ENCODE peak calls at places on chromosome 15, in six cellular contexts. W is WTC11, H is GM12878, O is HepG2, G is H1, C is K562. Z is an unnamed sample.

GRCh38 chr15:44081223-44082013 is 113.7 kb downstream of the FRMD5 start:
- DNase-seq in W (no peak), H (no peak), O (no peak), G (no peak), C (no peak), Z (no peak)

GRCh38 chr15:77620960-77621647 is 11.6 kb downstream of the LINGO1 start:
- DNase-seq in W (no peak), H (no peak), O (no peak), G (no peak), C (no peak), Z (no peak)

GRCh38 chr15:57422113-57422754 is 45.9 kb downstream of the CGNL1 start:
- DNase-seq in W (no peak), H (peak; percentile 55), O (peak; percentile 7), G (no peak), C (no peak), Z (no peak)

GRCh38 chr15:31805090-31805662 is 225.1 kb upstream of the CHRNA7 start:
- DNase-seq in W (no peak), H (no peak), O (no peak), G (no peak), C (no peak), Z (no peak)

GRCh38 chr15:72599855-72600464 is 54.5 kb upstream of the GOLGA6B start:
- DNase-seq in W (no peak), H (no peak), O (peak; percentile 37), G (no peak), C (peak; percentile 55), Z (peak; percentile 47)

GRCh38 chr15:90262426-90262825 is 3.0 kb upstream of the NGRN start:
- DNase-seq in W (no peak), H (no peak), O (no peak), G (no peak), C (no peak), Z (no peak)

GRCh38 chr15:73760330-73760729 is 7.2 kb upstream of the INSYN1 start:
- DNase-seq in W (no peak), H (no peak), O (no peak), G (no peak), C (no peak), Z (no peak)

GRCh38 chr15:59218710-59219109 is 12.1 kb downstream of the LDHAL6B start:
- DNase-seq in W (no peak), H (no peak), O (no peak), G (no peak), C (no peak), Z (no peak)

GRCh38 chr15:85920926-85921325 is 126.2 kb upstream of the KLHL25 start:
- DNase-seq in W (no peak), H (no peak), O (no peak), G (no peak), C (no peak), Z (no peak)

GRCh38 chr15:57038496-57038895 is 120.1 kb downstream of the TCF12 start:
- DNase-seq in W (no peak), H (no peak), O (no peak), G (no peak), C (no peak), Z (no peak)

GRCh38 chr15:66570327-66570726 is 4.5 kb upstream of the LCTL start:
- DNase-seq in W (no peak), H (no peak), O (no peak), G (no peak), C (no peak), Z (no peak)

GRCh38 chr15:36334059-36334458 is 245.4 kb upstream of the CDIN1 start:
- DNase-seq in W (no peak), H (no peak), O (no peak), G (no peak), C (peak; percentile 55), Z (no peak)

GRCh38 chr15:57312323-57313133 is 63.8 kb upstream of the CGNL1 start:
- DNase-seq in W (no peak), H (no peak), O (peak; percentile 50), G (no peak), C (peak; percentile 63), Z (no peak)

GRCh38 chr15:84740691-84741090 is 7.7 kb upstream of the ZNF592 start:
- DNase-seq in W (no peak), H (no peak), O (no peak), G (no peak), C (no peak), Z (no peak)

GRCh38 chr15:85854345-85855097 is 59.8 kb upstream of the KLHL25 start:
- DNase-seq in W (peak; percentile 46), H (no peak), O (peak; percentile 52), G (peak; percentile 54), C (peak; percentile 73), Z (peak; percentile 52)

GRCh38 chr15:40991355-40991754 is 38.1 kb downstream of the CHAC1 start:
- DNase-seq in W (no peak), H (no peak), O (no peak), G (no peak), C (no peak), Z (no peak)

GRCh38 chr15:70240082-70240481 is 142.4 kb upstream of the TLE3 start:
- DNase-seq in W (no peak), H (peak; percentile 50), O (no peak), G (no peak), C (no peak), Z (no peak)

GRCh38 chr15:62727501-62727900 is 315.0 kb upstream of the TPM1 start:
- DNase-seq in W (no peak), H (no peak), O (no peak), G (no peak), C (no peak), Z (no peak)

GRCh38 chr15:62730825-62731224 is 311.7 kb upstream of the TPM1 start:
- DNase-seq in W (no peak), H (no peak), O (no peak), G (no peak), C (no peak), Z (no peak)

GRCh38 chr15:62734706-62735105 is 307.8 kb upstream of the TPM1 start:
- DNase-seq in W (peak; percentile 41), H (no peak), O (no peak), G (no peak), C (no peak), Z (no peak)

GRCh38 chr15:62736756-62737155 is 305.8 kb upstream of the TPM1 start:
- DNase-seq in W (no peak), H (no peak), O (no peak), G (no peak), C (no peak), Z (no peak)

GRCh38 chr15:62732078-62732477 is 310.5 kb upstream of the TPM1 start:
- DNase-seq in W (no peak), H (no peak), O (no peak), G (no peak), C (no peak), Z (no peak)
- TF ChIP-seq ATF3 in W (no peak), H (no peak), O (no peak), G (no peak), C (no peak), Z (no peak)

GRCh38 chr15:60390931-60391501 is 6.8 kb downstream of the ANXA2 start:
- DNase-seq in W (no peak), H (no peak), O (peak; percentile 88), G (no peak), C (peak; percentile 48), Z (peak; percentile 87)
- TF ChIP-seq ATF3 in W (no peak), H (no peak), O (no peak), G (no peak), C (no peak), Z (no peak)

DNA sequence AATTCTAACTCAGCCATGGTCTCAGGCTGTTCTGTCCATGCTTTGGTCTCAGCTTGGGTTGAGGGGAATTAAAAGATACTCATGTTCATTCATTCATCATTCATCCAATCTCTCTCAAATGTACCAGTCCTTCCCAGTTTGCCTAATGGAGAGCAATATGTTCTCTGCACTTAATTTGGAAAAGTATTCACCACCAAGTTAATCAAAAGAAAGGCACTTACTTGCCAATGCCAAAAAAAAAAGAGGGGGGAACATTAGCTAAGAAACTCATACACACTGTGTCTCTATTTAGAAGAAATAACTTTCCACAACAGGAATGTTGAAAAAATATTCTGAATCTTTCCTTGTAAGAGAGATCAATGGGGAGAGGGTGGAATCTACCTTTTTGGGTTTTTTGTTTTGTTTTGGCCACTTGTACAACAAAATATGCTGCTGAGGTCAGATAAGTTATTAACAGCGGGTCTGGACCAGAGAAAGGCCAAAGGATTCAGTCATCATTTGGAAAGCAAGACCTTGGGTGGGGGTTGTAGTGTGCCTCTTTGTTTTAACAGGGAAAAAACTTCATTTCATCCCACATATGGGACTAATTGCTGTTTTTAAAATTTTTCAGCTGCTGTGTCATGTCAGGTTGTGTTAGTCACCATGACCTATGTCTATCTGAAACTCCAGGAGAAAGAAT is 152.3 kb downstream of the FBN1 start:
- DNase-seq in W (no peak), H (no peak), O (no peak), G (no peak), C (no peak), Z (no peak)
- TF ChIP-seq ATF3 in W (no peak), H (no peak), O (no peak), G (no peak), C (no peak), Z (no peak)

GRCh38 chr15:99613887-99614642 is 48.3 kb downstream of the MEF2A start:
- DNase-seq in W (no peak), H (no peak), O (peak; percentile 67), G (no peak), C (no peak), Z (no peak)
- TF ChIP-seq ATF3 in W (no peak), H (no peak), O (no peak), G (no peak), C (no peak), Z (no peak)

DNA sequence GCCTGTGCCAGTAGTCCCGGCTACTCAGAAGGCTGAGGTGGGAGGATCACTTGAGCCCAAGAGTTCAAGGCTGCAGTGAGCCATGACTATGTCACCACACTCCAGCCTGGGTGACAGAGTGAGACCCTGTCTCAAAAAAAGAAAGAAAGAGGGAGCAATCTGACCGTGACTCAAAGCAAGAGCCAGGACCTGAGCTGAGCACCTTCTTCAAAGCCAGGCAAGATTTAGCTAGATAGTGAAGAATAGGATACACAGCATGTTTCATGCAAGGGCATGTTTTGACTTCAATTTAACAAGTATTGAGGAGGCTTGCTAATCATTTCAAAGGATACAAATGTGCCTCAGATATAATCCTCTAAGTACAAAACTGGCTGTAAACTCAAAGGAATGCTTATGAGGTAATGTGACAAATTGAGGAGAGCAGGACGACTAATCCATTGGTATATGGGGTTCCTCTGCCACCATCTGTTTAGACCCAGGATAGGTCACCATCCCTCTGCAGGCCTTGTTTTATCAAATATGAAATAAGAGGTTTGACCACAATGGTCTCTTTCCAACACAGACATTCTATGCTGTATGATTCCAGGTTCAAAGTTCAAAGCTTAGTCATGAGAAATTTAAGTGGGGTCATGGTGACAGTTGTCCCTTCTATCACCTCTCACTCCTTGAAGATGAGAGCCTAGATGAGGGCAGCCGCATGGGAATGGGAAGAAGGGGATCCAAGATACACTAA is 33.2 kb downstream of the RAB27A start:
- DNase-seq in W (no peak), H (no peak), O (peak; percentile 5), G (no peak), C (no peak), Z (no peak)
- TF ChIP-seq ATF3 in W (no peak), H (no peak), O (no peak), G (no peak), C (no peak), Z (no peak)

Z was measured in HCT116.